ENCODE peak calls at places on chromosome 2, in eight cellular contexts. O is T follicular helper cell; Y is K562; P is stimulated activated CD4-positive, alpha-beta T cell treated with anti-CD3 and anti-CD28 coated beads, Interleukin-12 subunit alpha, Interleukin-12 subunit beta, amount 100 ng/mL, for 24 hours; W is fibroblast of lung; N is NCI-H1417; B is Panc1; A is activated CD4-positive, CD25-positive, alpha-beta regulatory T cell. R is an unnamed sample.
A peak's percentile ranks its signal among the peaks of the same experiment; 100 is the strongest.

GRCh38 chr2:54551123-54551756 is 95.1 kb downstream of the SPTBN1 start:
- DNase-seq in P (no peak), O (no peak), Y (no peak), A (no peak), W (no peak), N (no peak), B (no peak), R (no peak)

GRCh38 chr2:62305421-62306176 is 109.7 kb downstream of the B3GNT2 start:
- DNase-seq in O (no peak), Y (peak; percentile 90), A (peak; percentile 24), N (no peak), B (no peak), P (peak; percentile 57), W (no peak), R (no peak)

GRCh38 chr2:174802459-174802858 is 38.2 kb upstream of the CHRNA1 start:
- DNase-seq in O (no peak), N (no peak), P (no peak), W (peak; percentile 14), Y (no peak), A (no peak), B (no peak), R (no peak)

GRCh38 chr2:46298522-46299351 is 1.5 kb downstream of the EPAS1 start:
- DNase-seq in Y (peak; percentile 59), W (peak; percentile 58), N (no peak), B (no peak), P (no peak), A (no peak), O (no peak), R (peak; percentile 30)

GRCh38 chr2:68465081-68465916 is 1.8 kb downstream of the FBXO48 start:
- DNase-seq in B (no peak), P (peak; percentile 26), Y (no peak), N (no peak), A (no peak), O (no peak), W (peak; percentile 22), R (no peak)

GRCh38 chr2:177767768-177768167 is 304.8 kb downstream of the PDE11A start:
- DNase-seq in B (no peak), Y (no peak), N (no peak), P (no peak), W (no peak), O (no peak), A (no peak), R (no peak)

GRCh38 chr2:119066272-119066804 is 92.2 kb downstream of the C1QL2 start:
- DNase-seq in A (no peak), B (no peak), O (no peak), P (no peak), W (no peak), Y (no peak), N (no peak), R (no peak)

GRCh38 chr2:111044066-111044465 is 76.6 kb upstream of the BCL2L11 start:
- DNase-seq in O (no peak), W (no peak), B (no peak), A (no peak), P (no peak), Y (no peak), N (no peak), R (no peak)

GRCh38 chr2:16138811-16139662 is 198.7 kb downstream of the MYCN start:
- DNase-seq in O (no peak), P (no peak), N (no peak), W (no peak), Y (no peak), B (no peak), A (no peak), R (no peak)

GRCh38 chr2:222535477-222535876 is 111.1 kb downstream of the SGPP2 start:
- DNase-seq in B (no peak), W (no peak), P (no peak), A (no peak), O (no peak), Y (no peak), N (no peak), R (no peak)

GRCh38 chr2:1501991-1502390 is 88.7 kb downstream of the TPO start:
- DNase-seq in B (no peak), A (no peak), P (no peak), O (no peak), W (no peak), Y (no peak), N (no peak), R (no peak)

GRCh38 chr2:233638836-233639235 is 2.6 kb downstream of the UGT1A10 start:
- DNase-seq in A (no peak), P (no peak), Y (no peak), N (no peak), W (no peak), B (no peak), O (no peak), R (no peak)

GRCh38 chr2:36562245-36562644 is 35.7 kb downstream of the FEZ2 start:
- DNase-seq in W (peak; percentile 53), P (no peak), O (no peak), N (no peak), A (no peak), B (no peak), Y (no peak), R (no peak)

GRCh38 chr2:237733677-237734300 is 64.8 kb upstream of the RBM44 start:
- DNase-seq in P (no peak), O (no peak), Y (no peak), N (no peak), W (no peak), A (no peak), B (no peak), R (peak; percentile 68)

GRCh38 chr2:207805566-207806226 is 36.0 kb upstream of the FZD5 start:
- DNase-seq in W (no peak), N (no peak), P (no peak), Y (no peak), O (no peak), A (no peak), B (no peak), R (no peak)

R was measured in HuH-7.